ENCODE peak calls at places on chromosome 2, in nine cellular contexts. One of them, this sample, is unnamed.

GRCh38 chr2:46962751-46963150 is 47.1 kb upstream of the MCFD2 start:
- DNase-seq in activated T-cell treated with anti-CD3 and anti-CD28 coated beads, Interleukin-2, amount 50 U/mL, for 24 hours: no peak
- DNase-seq in lung: no peak
- DNase-seq in anterior cingulate cortex: no peak
- DNase-seq in cardiac septum: no peak
- DNase-seq in transverse colon: no peak
- DNase-seq in right lobe of liver: no peak
- DNase-seq in RKO: no peak
- DNase-seq in tibial artery: no peak
- DNase-seq in this sample: no peak

GRCh38 chr2:180985771-180986395 is 5.5 kb downstream of the UBE2E3 start:
- DNase-seq in activated T-cell treated with anti-CD3 and anti-CD28 coated beads, Interleukin-2, amount 50 U/mL, for 24 hours: no peak
- DNase-seq in lung: no peak
- DNase-seq in anterior cingulate cortex: no peak
- DNase-seq in cardiac septum: no peak
- DNase-seq in transverse colon: no peak
- DNase-seq in right lobe of liver: no peak
- DNase-seq in RKO: no peak
- DNase-seq in tibial artery: no peak
- DNase-seq in this sample: no peak

GRCh38 chr2:228559774-228560415 is 378.4 kb upstream of the SPHKAP start:
- DNase-seq in activated T-cell treated with anti-CD3 and anti-CD28 coated beads, Interleukin-2, amount 50 U/mL, for 24 hours: no peak
- DNase-seq in lung: no peak
- DNase-seq in anterior cingulate cortex: no peak
- DNase-seq in cardiac septum: no peak
- DNase-seq in transverse colon: no peak
- DNase-seq in right lobe of liver: no peak
- DNase-seq in RKO: no peak
- DNase-seq in tibial artery: no peak
- DNase-seq in this sample: no peak

GRCh38 chr2:83081835-83082522 is 1377.1 kb downstream of the SUCLG1 start:
- DNase-seq in activated T-cell treated with anti-CD3 and anti-CD28 coated beads, Interleukin-2, amount 50 U/mL, for 24 hours: no peak
- DNase-seq in lung: no peak
- DNase-seq in anterior cingulate cortex: no peak
- DNase-seq in cardiac septum: no peak
- DNase-seq in transverse colon: no peak
- DNase-seq in right lobe of liver: no peak
- DNase-seq in RKO: no peak
- DNase-seq in tibial artery: no peak
- DNase-seq in this sample: no peak

GRCh38 chr2:150127271-150127990 is 360.0 kb downstream of the RND3 start:
- DNase-seq in activated T-cell treated with anti-CD3 and anti-CD28 coated beads, Interleukin-2, amount 50 U/mL, for 24 hours: no peak
- DNase-seq in lung: no peak
- DNase-seq in anterior cingulate cortex: no peak
- DNase-seq in cardiac septum: no peak
- DNase-seq in transverse colon: no peak
- DNase-seq in right lobe of liver: no peak
- DNase-seq in RKO: no peak
- DNase-seq in tibial artery: no peak
- DNase-seq in this sample: no peak

GRCh38 chr2:75087726-75088125 is 111.6 kb downstream of the TACR1 start:
- DNase-seq in activated T-cell treated with anti-CD3 and anti-CD28 coated beads, Interleukin-2, amount 50 U/mL, for 24 hours: no peak
- DNase-seq in lung: no peak
- DNase-seq in anterior cingulate cortex: no peak
- DNase-seq in cardiac septum: no peak
- DNase-seq in transverse colon: no peak
- DNase-seq in right lobe of liver: no peak
- DNase-seq in RKO: no peak
- DNase-seq in tibial artery: no peak
- DNase-seq in this sample: no peak

GRCh38 chr2:19702267-19702666 is 199.5 kb downstream of the TTC32 start:
- DNase-seq in activated T-cell treated with anti-CD3 and anti-CD28 coated beads, Interleukin-2, amount 50 U/mL, for 24 hours: no peak
- DNase-seq in lung: no peak
- DNase-seq in anterior cingulate cortex: no peak
- DNase-seq in cardiac septum: no peak
- DNase-seq in transverse colon: no peak
- DNase-seq in right lobe of liver: no peak
- DNase-seq in RKO: no peak
- DNase-seq in tibial artery: no peak
- DNase-seq in this sample: no peak

GRCh38 chr2:225310745-225311144 is 88.8 kb upstream of the NYAP2 start:
- DNase-seq in activated T-cell treated with anti-CD3 and anti-CD28 coated beads, Interleukin-2, amount 50 U/mL, for 24 hours: no peak
- DNase-seq in lung: no peak
- DNase-seq in anterior cingulate cortex: no peak
- DNase-seq in cardiac septum: no peak
- DNase-seq in transverse colon: no peak
- DNase-seq in right lobe of liver: no peak
- DNase-seq in RKO: no peak
- DNase-seq in tibial artery: no peak
- DNase-seq in this sample: no peak

GRCh38 chr2:106363788-106364187 is 104.4 kb downstream of the RGPD3 start:
- DNase-seq in activated T-cell treated with anti-CD3 and anti-CD28 coated beads, Interleukin-2, amount 50 U/mL, for 24 hours: no peak
- DNase-seq in lung: no peak
- DNase-seq in anterior cingulate cortex: no peak
- DNase-seq in cardiac septum: no peak
- DNase-seq in transverse colon: no peak
- DNase-seq in right lobe of liver: no peak
- DNase-seq in RKO: peak
- DNase-seq in tibial artery: no peak
- DNase-seq in this sample: no peak